ENCODE peak calls at places on chromosomes 2 and 18, in nine cellular contexts. V is SJSA1; K is activated T-helper 1 cell treated with anti-CD3 and anti-CD28 coated beads, Interleukin-2, amount 50 U/mL, for 16 hours; S is T-helper 1 cell; M is small intestine; T is hypothalamus; U is colonic mucosa; L is astrocyte of the spinal cord; W is adrenal gland. O is an unnamed sample.
A peak's percentile ranks its signal among the peaks of the same experiment; 100 is the strongest.

GRCh38 chr2:111188681-111189080 is 68.0 kb downstream of the BCL2L11 start:
- DNase-seq in W (no peak), L (no peak), M (no peak), U (no peak), S (no peak), T (no peak), K (no peak), V (no peak), O (no peak)

GRCh38 chr18:57776354-57776753 is 26.8 kb downstream of the ATP8B1 start:
- DNase-seq in S (no peak), L (no peak), K (no peak), V (no peak), U (no peak), M (no peak), T (no peak), W (no peak), O (no peak)

GRCh38 chr2:159076233-159076632 is 107.8 kb downstream of the TANC1 start:
- DNase-seq in S (no peak), U (no peak), M (peak; percentile 17), K (no peak), W (peak; percentile 30), V (no peak), T (no peak), L (peak; percentile 86), O (no peak)

GRCh38 chr2:190879474-190880373 is 897 bp upstream of the GLS start:
- DNase-seq in K (peak; percentile 22), U (no peak), V (no peak), T (no peak), W (peak; percentile 17), L (no peak), M (no peak), S (no peak), O (peak; percentile 54)

GRCh38 chr2:126779286-126779605 is 119.4 kb upstream of the TEX51 start:
- DNase-seq in V (no peak), W (no peak), L (no peak), U (no peak), K (no peak), T (no peak), S (no peak), M (no peak), O (no peak)

GRCh38 chr2:45649855-45650806 is 1.3 kb upstream of the PRKCE start:
- DNase-seq in L (peak; percentile 45), T (no peak), V (peak; percentile 55), W (peak; percentile 82), M (peak; percentile 84), K (peak; percentile 35), S (peak; percentile 21), U (peak; percentile 85), O (peak; percentile 33)

GRCh38 chr2:109419960-109420370 is 193.8 kb downstream of the SEPTIN10 start:
- DNase-seq in M (no peak), L (no peak), T (no peak), K (no peak), U (no peak), V (peak; percentile 66), S (no peak), W (peak; percentile 74), O (no peak)

GRCh38 chr18:8844721-8845148 is 139.4 kb downstream of the MTCL1 start:
- DNase-seq in S (no peak), L (peak; percentile 33), V (no peak), U (no peak), M (no peak), T (no peak), K (no peak), W (no peak), O (peak; percentile 72)

GRCh38 chr2:70367722-70368323 is 66.0 kb upstream of the FAM136A start:
- DNase-seq in K (no peak), W (no peak), U (peak; percentile 66), L (peak; percentile 22), S (no peak), M (peak; percentile 61), V (peak; percentile 27), T (no peak), O (peak; percentile 32)

GRCh38 chr2:162126145-162126926 is 25.7 kb downstream of the GCG start:
- DNase-seq in V (no peak), T (no peak), K (no peak), S (no peak), W (no peak), U (no peak), L (no peak), M (no peak), O (no peak)

GRCh38 chr2:8719528-8719927 is 37.7 kb downstream of the ID2 start:
- DNase-seq in S (no peak), T (no peak), U (no peak), W (no peak), V (no peak), L (peak; percentile 5), M (no peak), K (no peak), O (peak; percentile 9)

GRCh38 chr2:110639972-110640371 is 37.9 kb downstream of the BUB1 start:
- DNase-seq in T (no peak), S (no peak), M (no peak), U (no peak), W (no peak), V (no peak), L (no peak), K (no peak), O (no peak)

GRCh38 chr2:160372585-160372984 is 121.0 kb downstream of the RBMS1 start:
- DNase-seq in M (no peak), U (no peak), S (no peak), T (no peak), L (peak; percentile 70), V (no peak), K (no peak), W (no peak), O (peak; percentile 53)

GRCh38 chr2:235358981-235359471 is 134.8 kb upstream of the AGAP1 start:
- DNase-seq in S (no peak), K (no peak), W (no peak), L (peak; percentile 60), U (no peak), M (no peak), T (no peak), V (peak; percentile 93), O (peak; percentile 58)

GRCh38 chr2:183035298-183035953 is 2.8 kb downstream of the NCKAP1 start:
- DNase-seq in K (no peak), S (no peak), V (no peak), U (no peak), T (no peak), M (no peak), W (no peak), L (peak; percentile 77), O (peak; percentile 55)

GRCh38 chr18:34121157-34121807 is 103.4 kb downstream of the NOL4 start:
- DNase-seq in M (peak; percentile 71), S (no peak), U (no peak), T (no peak), L (peak; percentile 67), V (no peak), K (no peak), W (no peak), O (peak; percentile 96)

GRCh38 chr2:239305771-239306170 is 95.0 kb downstream of the HDAC4 start:
- DNase-seq in T (no peak), L (no peak), S (no peak), W (no peak), U (no peak), K (no peak), M (no peak), V (no peak), O (no peak)

O was measured in renal cortical epithelial cell.